ENCODE peak calls at places on chromosomes 7 and 10, in ten cellular contexts. E is GM23338, S is T-helper 1 cell, N is ACHN, F is fibroblast of the aortic adventitia, Y is nephron progenitor cell, P is EH, L is T-cell, G is NCI-H1417, X is occipital lobe. D is an unnamed sample.

GRCh38 chr10:92822964-92823363 is 25.4 kb upstream of the EXOC6 start:
- DNase-seq in E (no peak), S (no peak), N (no peak), F (peak), Y (no peak), P (peak), L (no peak), G (no peak), X (no peak), D (no peak)

GRCh38 chr10:101839421-101840063 is 4.1 kb downstream of the KCNIP2 start:
- DNase-seq in E (peak), S (no peak), N (peak), F (no peak), Y (peak), P (peak), L (peak), G (peak), X (peak), D (peak)

GRCh38 chr10:113108180-113108835 is 158.3 kb downstream of the TCF7L2 start:
- DNase-seq in E (peak), S (no peak), N (peak), F (no peak), Y (peak), P (no peak), L (peak), G (peak), X (no peak), D (no peak)

GRCh38 chr7:84701524-84702306 is 485.1 kb downstream of the SEMA3D start:
- DNase-seq in E (no peak), S (no peak), N (peak), F (peak), Y (peak), P (peak), L (no peak), G (peak), X (no peak), D (no peak)

GRCh38 chr7:158911734-158912133 is 55.4 kb downstream of the DYNC2I1 start:
- DNase-seq in E (no peak), S (no peak), N (no peak), F (no peak), Y (no peak), P (no peak), L (no peak), G (no peak), X (no peak), D (no peak)

GRCh38 chr10:25059990-25060389 is 43.6 kb downstream of the THNSL1 start:
- DNase-seq in E (peak), S (no peak), N (peak), F (peak), Y (no peak), P (peak), L (no peak), G (no peak), X (peak), D (no peak)

GRCh38 chr10:102241037-102241443 is 272 bp downstream of the PITX3 start:
- DNase-seq in E (no peak), S (no peak), N (no peak), F (no peak), Y (no peak), P (peak), L (no peak), G (no peak), X (no peak), D (no peak)

GRCh38 chr7:88357794-88358533 is 51.3 kb upstream of the STEAP4 start:
- DNase-seq in E (no peak), S (no peak), N (peak), F (peak), Y (no peak), P (no peak), L (no peak), G (no peak), X (no peak), D (no peak)

D was measured in central memory CD4-positive, alpha-beta T cell.